ENCODE peak calls at places on chromosomes 5 and 9, in six cellular contexts. Y, O, J, M, B and D are unnamed samples.

GRCh38 chr5:58761418-58761817 is 178.5 kb downstream of the RAB3C start:
- DNase-seq in Y (no peak), O (no peak), J (no peak), M (no peak), B (no peak), D (no peak)

GRCh38 chr5:154444559-154445421 is 1.0 kb upstream of the SAP30L start:
- DNase-seq in Y (no peak), O (peak; percentile 30), J (no peak), M (no peak), B (peak; percentile 42), D (peak; percentile 48)

GRCh38 chr9:18775969-18776368 is 257.0 kb downstream of the SAXO1 start:
- DNase-seq in Y (no peak), O (no peak), J (no peak), M (no peak), B (no peak), D (no peak)

GRCh38 chr5:31149072-31149471 is 44.4 kb upstream of the CDH6 start:
- DNase-seq in Y (no peak), O (no peak), J (peak; percentile 32), M (no peak), B (no peak), D (no peak)

GRCh38 chr5:142143878-142144277 is 35.3 kb downstream of the NDFIP1 start:
- DNase-seq in Y (no peak), O (peak; percentile 67), J (peak; percentile 81), M (no peak), B (no peak), D (no peak)

GRCh38 chr9:2297771-2298170 is 282.6 kb downstream of the SMARCA2 start:
- DNase-seq in Y (no peak), O (no peak), J (no peak), M (no peak), B (no peak), D (no peak)

GRCh38 chr9:72173080-72173479 is 23.8 kb downstream of the GDA start:
- DNase-seq in Y (no peak), O (no peak), J (no peak), M (no peak), B (no peak), D (no peak)

GRCh38 chr5:89396262-89396975 is 513.4 kb upstream of the MEF2C start:
- DNase-seq in Y (no peak), O (no peak), J (peak; percentile 81), M (no peak), B (no peak), D (peak; percentile 20)

GRCh38 chr5:76808142-76808691 is 10.6 kb upstream of the F2RL1 start:
- DNase-seq in Y (no peak), O (no peak), J (peak; percentile 45), M (no peak), B (no peak), D (no peak)